ENCODE peak calls at places on chromosomes 5 and 9, in five cellular contexts. One of them, this sample, is unnamed.

GRCh38 chr5:130061746-130062145 is 157.5 kb downstream of the CHSY3 start:
- DNase-seq in iPS DF 6.9: no peak
- DNase-seq in HS-5: no peak
- DNase-seq in NCI-H1105 treated with DMSO at 0.1 percent for 48 hours: no peak
- DNase-seq in NCI-H1930: no peak
- DNase-seq in this sample: no peak

GRCh38 chr9:14924821-14925220 is 14.6 kb upstream of the FREM1 start:
- DNase-seq in HS-5: peak
- DNase-seq in NCI-H1930: no peak
- DNase-seq in NCI-H1105 treated with DMSO at 0.1 percent for 48 hours: no peak
- DNase-seq in iPS DF 6.9: no peak
- DNase-seq in this sample: no peak

GRCh38 chr5:139474815-139475791 is 4.3 kb downstream of the SMIM33 start:
- DNase-seq in NCI-H1105 treated with DMSO at 0.1 percent for 48 hours: no peak
- DNase-seq in HS-5: no peak
- DNase-seq in iPS DF 6.9: no peak
- DNase-seq in NCI-H1930: no peak
- DNase-seq in this sample: peak

GRCh38 chr5:148986636-148987035 is 76.2 kb downstream of the SH3TC2 start:
- DNase-seq in NCI-H1105 treated with DMSO at 0.1 percent for 48 hours: no peak
- DNase-seq in HS-5: no peak
- DNase-seq in iPS DF 6.9: no peak
- DNase-seq in NCI-H1930: no peak
- DNase-seq in this sample: no peak

GRCh38 chr5:134502259-134502658 is 23.2 kb upstream of the JADE2 start:
- DNase-seq in NCI-H1105 treated with DMSO at 0.1 percent for 48 hours: no peak
- DNase-seq in NCI-H1930: no peak
- DNase-seq in iPS DF 6.9: no peak
- DNase-seq in HS-5: no peak
- DNase-seq in this sample: no peak

GRCh38 chr9:14246951-14247350 is 67.0 kb downstream of the NFIB start:
- DNase-seq in HS-5: no peak
- DNase-seq in NCI-H1930: no peak
- DNase-seq in NCI-H1105 treated with DMSO at 0.1 percent for 48 hours: no peak
- DNase-seq in iPS DF 6.9: no peak
- DNase-seq in this sample: no peak

GRCh38 chr9:121260457-121261106 is 7.4 kb upstream of the GSN start:
- DNase-seq in NCI-H1105 treated with DMSO at 0.1 percent for 48 hours: no peak
- DNase-seq in HS-5: no peak
- DNase-seq in NCI-H1930: no peak
- DNase-seq in iPS DF 6.9: no peak
- DNase-seq in this sample: no peak

GRCh38 chr9:119868694-119869093 is 499.5 kb upstream of the BRINP1 start:
- DNase-seq in iPS DF 6.9: no peak
- DNase-seq in NCI-H1930: no peak
- DNase-seq in NCI-H1105 treated with DMSO at 0.1 percent for 48 hours: peak
- DNase-seq in HS-5: no peak
- DNase-seq in this sample: no peak

GRCh38 chr9:131291795-131292315 is 2.3 kb downstream of the PLPP7 start:
- DNase-seq in NCI-H1930: no peak
- DNase-seq in NCI-H1105 treated with DMSO at 0.1 percent for 48 hours: no peak
- DNase-seq in HS-5: no peak
- DNase-seq in iPS DF 6.9: no peak
- DNase-seq in this sample: no peak

GRCh38 chr9:126440938-126441337 is 114.3 kb downstream of the MVB12B start:
- DNase-seq in NCI-H1105 treated with DMSO at 0.1 percent for 48 hours: peak
- DNase-seq in iPS DF 6.9: no peak
- DNase-seq in NCI-H1930: peak
- DNase-seq in HS-5: no peak
- DNase-seq in this sample: no peak

GRCh38 chr9:127780126-127780885 is 1.8 kb upstream of the SH2D3C start:
- DNase-seq in iPS DF 6.9: no peak
- DNase-seq in HS-5: no peak
- DNase-seq in NCI-H1930: no peak
- DNase-seq in NCI-H1105 treated with DMSO at 0.1 percent for 48 hours: no peak
- DNase-seq in this sample: no peak

GRCh38 chr5:137370096-137370495 is 129.0 kb downstream of the SPOCK1 start:
- DNase-seq in NCI-H1930: no peak
- DNase-seq in NCI-H1105 treated with DMSO at 0.1 percent for 48 hours: no peak
- DNase-seq in HS-5: no peak
- DNase-seq in iPS DF 6.9: no peak
- DNase-seq in this sample: no peak